ENCODE peak calls at places on chromosomes 12 and 14, in seven cellular contexts. P is fibroblast of the aortic adventitia, O is mammary epithelial cell, E is AG10803, Z is upper lobe of right lung, M is AG04449, N is body of pancreas. J is an unnamed sample.

GRCh38 chr12:79645235-79645630 is 45.5 kb downstream of the PAWR start:
- DNase-seq in Z (no peak), O (no peak), P (no peak), N (no peak), M (no peak), E (no peak), J (no peak)

GRCh38 chr12:125340791-125341190 is 275.6 kb downstream of the AACS start:
- DNase-seq in N (peak; percentile 16), P (peak; percentile 93), E (peak; percentile 39), O (no peak), M (peak; percentile 53), Z (no peak), J (peak; percentile 41)

GRCh38 chr12:121789800-121790748 is 3.4 kb downstream of the RHOF start:
- DNase-seq in M (no peak), Z (peak; percentile 88), O (no peak), P (no peak), N (no peak), E (no peak), J (no peak)

GRCh38 chr14:63438065-63438757 is 105.0 kb downstream of the PPP2R5E start:
- DNase-seq in E (peak; percentile 97), N (peak; percentile 74), P (peak; percentile 99), Z (no peak), O (peak; percentile 95), M (peak; percentile 84), J (peak; percentile 89)

GRCh38 chr14:105197274-105197673 is 16.2 kb upstream of the NUDT14 start:
- DNase-seq in N (no peak), P (peak; percentile 86), M (no peak), E (peak; percentile 65), Z (no peak), O (peak; percentile 31), J (peak; percentile 82)

GRCh38 chr12:132788375-132789098 is 26.9 kb upstream of the ANKLE2 start:
- DNase-seq in M (no peak), O (no peak), Z (no peak), P (no peak), E (no peak), N (no peak), J (no peak)

GRCh38 chr12:104583311-104583710 is 126.6 kb downstream of the CHST11 start:
- DNase-seq in Z (no peak), M (no peak), E (no peak), P (no peak), N (no peak), O (no peak), J (no peak)

GRCh38 chr12:105330938-105331804 is 680 bp downstream of the C12orf75 start:
- DNase-seq in O (peak; percentile 27), Z (no peak), M (no peak), E (no peak), P (no peak), N (peak; percentile 37), J (no peak)

GRCh38 chr12:42584539-42585174 is 4.9 kb downstream of the PRICKLE1 start:
- DNase-seq in O (no peak), M (no peak), E (no peak), N (no peak), P (peak; percentile 64), Z (no peak), J (no peak)

GRCh38 chr14:71688576-71688975 is 243.7 kb upstream of the RGS6 start:
- DNase-seq in E (peak; percentile 57), P (peak; percentile 46), Z (no peak), O (no peak), M (no peak), N (no peak), J (no peak)

GRCh38 chr12:50689437-50689836 is 74.5 kb upstream of the ATF1 start:
- DNase-seq in M (no peak), Z (no peak), P (no peak), N (no peak), E (no peak), O (no peak), J (no peak)

GRCh38 chr14:51564986-51565604 is 86.6 kb upstream of the FRMD6 start:
- DNase-seq in E (peak; percentile 28), M (no peak), O (peak; percentile 79), Z (no peak), N (no peak), P (no peak), J (peak; percentile 47)

GRCh38 chr12:130967631-130968030 is 13.9 kb downstream of the ADGRD1 start:
- DNase-seq in N (no peak), O (no peak), P (no peak), E (peak; percentile 45), Z (no peak), M (no peak), J (no peak)

GRCh38 chr12:18658829-18659228 is 79.0 kb downstream of the PLCZ1 start:
- DNase-seq in Z (no peak), P (no peak), M (no peak), E (no peak), N (no peak), O (no peak), J (no peak)

GRCh38 chr14:71574976-71575375 is 357.3 kb upstream of the RGS6 start:
- DNase-seq in Z (no peak), E (peak; percentile 86), P (peak; percentile 92), M (peak; percentile 59), O (peak; percentile 14), N (no peak), J (peak; percentile 70)

GRCh38 chr12:104064031-104064841 is at the start of gene HCFC2:
- DNase-seq in P (peak; percentile 82), E (peak; percentile 85), M (no peak), O (peak; percentile 86), N (peak; percentile 90), Z (peak; percentile 97), J (peak; percentile 97)

GRCh38 chr14:77641534-77642341 is 25.3 kb upstream of the SPTLC2 start:
- DNase-seq in M (no peak), P (peak; percentile 76), Z (peak; percentile 91), O (no peak), E (peak; percentile 68), N (peak; percentile 61), J (peak; percentile 60)

GRCh38 chr14:91861091-91861490 is 6.2 kb downstream of the TC2N start:
- DNase-seq in O (no peak), N (no peak), E (no peak), P (no peak), M (no peak), Z (no peak), J (no peak)

GRCh38 chr14:91860238-91860637 is 7.1 kb downstream of the TC2N start:
- DNase-seq in Z (no peak), O (no peak), E (no peak), M (no peak), N (no peak), P (no peak), J (no peak)

GRCh38 chr14:91854327-91854934 is 12.9 kb downstream of the TC2N start:
- DNase-seq in N (no peak), M (no peak), Z (no peak), E (no peak), P (no peak), O (no peak), J (no peak)

GRCh38 chr14:91862417-91862816 is 4.9 kb downstream of the TC2N start:
- DNase-seq in O (no peak), Z (no peak), N (no peak), M (no peak), P (no peak), E (no peak), J (no peak)

DNA sequence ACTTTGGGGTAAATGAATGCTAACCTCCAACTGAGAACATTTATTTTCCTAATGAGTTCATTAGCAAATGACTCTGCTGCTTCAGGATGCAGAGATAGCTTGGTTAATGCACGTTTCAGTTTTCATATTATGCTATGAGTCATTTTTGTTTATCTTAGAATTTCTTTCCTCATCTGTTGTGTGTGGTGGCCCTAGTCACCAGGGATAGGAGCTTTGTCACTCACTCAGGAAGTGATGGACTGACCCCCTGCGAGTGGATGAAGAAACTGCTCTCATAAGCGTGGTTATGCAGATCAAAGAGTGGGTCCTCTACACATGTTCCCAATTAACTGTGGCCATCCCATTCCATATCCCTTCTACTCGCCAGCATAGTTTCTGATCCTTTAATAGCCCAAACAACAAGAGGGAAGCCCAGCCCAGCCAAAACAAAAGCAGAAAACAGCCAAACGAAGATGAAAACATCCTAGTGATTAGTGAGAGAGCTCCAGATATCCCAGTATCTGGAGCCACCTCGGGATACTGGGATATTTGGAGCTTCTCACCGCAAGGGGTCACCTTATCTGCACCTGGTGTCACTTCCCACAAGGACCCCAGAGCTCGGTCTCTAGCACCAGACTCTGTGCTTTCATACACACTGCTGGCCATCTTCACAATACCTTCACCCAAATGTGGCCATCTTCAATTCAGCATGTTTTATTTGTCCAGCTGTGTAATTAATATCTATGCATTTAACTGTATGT is 8.6 kb downstream of the TC2N start:
- DNase-seq in E (peak; percentile 90), M (no peak), N (no peak), Z (no peak), O (no peak), P (peak; percentile 51), J (peak; percentile 92)
- TF ChIP-seq CTCF in E (no peak), M (no peak), N (no peak), Z (no peak), O (no peak), P (no peak), J (no peak)

GRCh38 chr14:89365071-89365801 is 51.8 kb downstream of the FOXN3 start:
- DNase-seq in E (no peak), Z (no peak), O (no peak), M (no peak), P (no peak), N (no peak), J (no peak)

GRCh38 chr14:89367449-89368120 is 49.4 kb downstream of the FOXN3 start:
- DNase-seq in M (no peak), P (no peak), E (no peak), N (no peak), O (no peak), Z (no peak), J (no peak)

GRCh38 chr14:89366580-89367448 is 50.2 kb downstream of the FOXN3 start:
- DNase-seq in N (no peak), P (peak; percentile 19), O (no peak), Z (no peak), M (no peak), E (no peak), J (no peak)

GRCh38 chr14:89360277-89360676 is 56.8 kb downstream of the FOXN3 start:
- DNase-seq in O (no peak), M (no peak), P (no peak), Z (no peak), E (no peak), N (no peak), J (no peak)

DNA sequence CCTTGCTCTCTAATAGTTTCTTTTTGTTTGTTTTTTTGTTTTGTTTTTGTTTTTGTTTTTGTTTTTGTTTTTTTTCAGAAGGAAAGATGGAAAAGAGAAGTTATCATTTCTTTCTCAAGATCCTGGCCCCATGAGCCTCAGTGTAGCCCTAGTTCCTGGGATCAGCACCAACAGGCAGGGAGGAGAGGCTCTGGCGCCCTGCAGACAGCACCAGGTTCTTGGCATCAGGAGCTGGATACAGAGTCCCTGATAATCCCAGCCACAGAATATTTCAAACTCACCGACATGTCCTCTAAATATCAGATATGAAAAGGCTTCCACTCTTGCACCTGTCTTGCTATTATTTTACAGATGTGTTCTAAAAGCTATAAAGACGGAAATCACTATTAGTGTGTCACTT is 52.7 kb downstream of the FOXN3 start:
- DNase-seq in N (no peak), Z (no peak), O (no peak), M (no peak), E (no peak), P (no peak), J (no peak)
- H3K4me3 ChIP-seq in N (no peak overlapping the region), Z (no peak overlapping the region), O (no peak overlapping the region), M (no peak overlapping the region), E (no peak overlapping the region), P (no peak overlapping the region), J (no peak overlapping the region)

GRCh38 chr12:14846878-14847580 is 3.7 kb upstream of the ART4 start:
- DNase-seq in O (no peak), M (no peak), Z (no peak), N (no peak), E (peak; percentile 39), P (peak; percentile 73), J (no peak)
- TF ChIP-seq CTCF in O (no peak), M (no peak), Z (no peak), N (no peak), E (no peak), P (no peak), J (no peak)

GRCh38 chr14:94114589-94115067 is 4.1 kb downstream of the IFI27 start:
- DNase-seq in E (no peak), M (no peak), O (no peak), N (no peak), P (no peak), Z (no peak), J (no peak)
- H3K4me3 ChIP-seq in E (no peak overlapping the region), M (no peak overlapping the region), O (no peak overlapping the region), N (no peak overlapping the region), P (no peak overlapping the region), Z (peak overlapping the region; percentile 23), J (no peak overlapping the region)

J was measured in foreskin fibroblast.